ENCODE peak calls at places on chromosomes 12 and 14, in four cellular contexts. I is GM20000, E is B cell, P is LNCaP clone FGC. C is an unnamed sample.

GRCh38 chr14:33800735-33801163 is 150.1 kb downstream of the EGLN3 start:
- DNase-seq in I (no peak), E (no peak), P (no peak), C (no peak)

GRCh38 chr14:81384900-81385299 is 15.2 kb downstream of the STON2 start:
- DNase-seq in I (no peak), E (no peak), P (no peak), C (no peak)

GRCh38 chr12:1595026-1595561 is 713 bp upstream of the FBXL14 start:
- DNase-seq in I (no peak), E (no peak), P (no peak), C (no peak)

GRCh38 chr12:102702447-102703114 is 214.5 kb downstream of the PAH start:
- DNase-seq in I (peak), E (peak), P (no peak), C (peak)

GRCh38 chr12:105334001-105334400 is 3.5 kb downstream of the C12orf75 start:
- DNase-seq in I (no peak), E (no peak), P (no peak), C (no peak)

GRCh38 chr14:80427101-80427500 is 215.8 kb upstream of the DIO2 start:
- DNase-seq in I (no peak), E (no peak), P (no peak), C (no peak)

GRCh38 chr14:89282191-89282590 is 134.8 kb downstream of the FOXN3 start:
- DNase-seq in I (no peak), E (no peak), P (no peak), C (no peak)

GRCh38 chr14:74649673-74650072 is 37.6 kb upstream of the LTBP2 start:
- DNase-seq in I (no peak), E (no peak), P (no peak), C (no peak)

GRCh38 chr12:54154708-54155316 is 34.0 kb downstream of the SMUG1 start:
- DNase-seq in I (no peak), E (no peak), P (no peak), C (no peak)

GRCh38 chr12:69404851-69405365 is 45.4 kb downstream of the YEATS4 start:
- DNase-seq in I (no peak), E (no peak), P (no peak), C (no peak)

GRCh38 chr14:76829650-76830421 is 3.6 kb downstream of the LRRC74A start:
- DNase-seq in I (no peak), E (no peak), P (no peak), C (no peak)

DNA sequence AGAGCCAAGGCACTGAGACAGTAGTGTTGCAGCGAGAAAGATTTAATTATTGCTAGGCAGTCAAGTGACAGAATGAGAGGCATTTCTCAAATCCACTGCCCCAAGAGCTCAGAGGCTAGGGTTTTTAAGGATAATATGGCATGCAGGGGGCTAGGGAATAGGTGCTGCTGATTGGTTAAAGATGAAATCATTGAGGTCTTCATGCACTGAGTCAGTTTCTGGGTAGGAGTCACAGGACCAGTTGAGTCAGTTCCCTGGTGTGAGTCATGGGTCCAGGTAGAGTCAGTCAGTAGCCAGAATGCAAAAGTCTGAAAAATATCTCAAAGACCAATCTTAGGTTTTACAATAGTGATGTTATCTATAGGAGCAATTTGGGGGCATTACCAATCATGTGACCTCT is 323.8 kb downstream of the RGS6 start:
- DNase-seq in I (no peak), E (no peak), P (no peak), C (no peak)
- TF ChIP-seq CTCF in I (no peak), E (no peak), P (no peak), C (no peak)

GRCh38 chr14:104339829-104340228 is 201.4 kb downstream of the KIF26A start:
- DNase-seq in I (no peak), E (no peak), P (no peak), C (no peak)

GRCh38 chr14:104342435-104343293 is 204.3 kb downstream of the KIF26A start:
- DNase-seq in I (no peak), E (no peak), P (no peak), C (no peak)

GRCh38 chr14:104343690-104344640 is 205.6 kb downstream of the KIF26A start:
- DNase-seq in I (no peak), E (no peak), P (no peak), C (no peak)

GRCh38 chr14:104343294-104343625 is 204.9 kb downstream of the KIF26A start:
- DNase-seq in I (no peak), E (no peak), P (no peak), C (no peak)

DNA sequence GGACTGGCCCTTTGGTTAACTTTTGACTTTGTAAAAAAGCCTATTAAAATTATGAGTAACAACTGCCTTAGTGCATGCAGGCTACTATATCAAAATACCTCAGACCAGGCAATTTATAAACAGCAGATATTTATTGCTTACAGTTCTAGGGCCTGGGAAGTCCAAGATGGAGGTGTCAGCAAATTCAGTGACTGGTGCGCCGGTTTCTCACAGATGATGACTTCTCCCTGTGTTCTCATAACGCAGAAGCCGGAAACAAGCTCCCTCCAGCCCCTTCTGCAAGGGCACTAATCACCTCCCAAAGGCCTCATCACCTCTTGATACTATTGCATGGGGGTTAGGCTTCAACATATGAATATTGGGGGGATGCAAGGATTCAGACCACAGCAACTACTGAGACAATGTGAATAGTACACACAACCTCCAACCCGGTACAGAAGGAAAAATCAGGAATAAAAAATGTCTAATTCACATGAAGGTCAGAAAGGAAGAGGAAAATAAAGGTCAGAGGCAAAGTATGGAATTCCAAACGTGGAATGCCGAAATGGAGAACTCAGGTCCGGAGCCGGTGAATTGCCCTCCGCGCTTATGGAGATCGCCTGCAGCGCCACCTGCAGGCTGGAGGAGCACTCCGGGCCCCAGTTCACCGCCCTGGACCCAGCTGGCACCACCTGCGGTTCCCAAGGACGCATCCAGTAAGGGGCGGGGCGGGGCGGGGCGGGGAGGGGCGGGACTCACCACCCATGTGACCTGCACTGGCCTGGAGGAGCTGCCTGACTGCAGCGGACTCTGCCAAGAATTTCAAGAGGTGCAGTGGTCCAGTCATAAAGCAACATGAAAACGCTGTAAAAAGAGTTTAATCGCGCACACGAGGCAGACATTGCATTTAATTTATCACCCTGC is 203.4 kb downstream of the KIF26A start:
- DNase-seq in I (peak), E (no peak), P (peak), C (no peak)
- TF ChIP-seq CTCF in I (no peak), E (no peak), P (peak), C (peak)

GRCh38 chr12:11446372-11446771 is 51.0 kb upstream of the PRB2 start:
- DNase-seq in I (no peak), E (no peak), P (no peak), C (no peak)
- TF ChIP-seq CTCF in I (no peak), E (no peak), P (no peak), C (no peak)

GRCh38 chr14:31934767-31935266 is 142.3 kb upstream of the ARHGAP5 start:
- DNase-seq in I (no peak), E (no peak), P (no peak), C (no peak)
- TF ChIP-seq CTCF in I (no peak), E (no peak), P (peak), C (peak)

DNA sequence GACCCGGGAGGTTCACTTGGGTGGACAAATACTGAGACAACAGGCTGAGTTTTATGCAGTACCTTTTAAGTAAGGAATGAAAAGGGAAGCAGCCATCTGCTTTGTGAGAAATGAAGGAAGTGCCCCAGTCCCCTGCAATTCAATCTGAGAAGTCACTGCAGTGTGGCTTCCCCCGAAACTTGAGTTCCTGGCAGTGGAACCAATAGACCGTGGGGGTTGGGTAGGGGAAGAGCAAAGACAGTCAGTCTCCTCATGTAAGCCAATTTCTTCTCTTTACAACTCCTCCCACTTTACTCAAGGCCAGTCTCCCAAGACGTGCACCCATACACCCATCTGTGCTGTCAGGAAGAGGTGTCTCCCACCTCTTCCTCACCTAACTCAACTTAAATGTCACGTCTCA is 206.5 kb downstream of the BCAT1 start:
- DNase-seq in I (peak), E (peak), P (no peak), C (peak)
- TF ChIP-seq CTCF in I (no peak), E (no peak), P (no peak), C (no peak)

GRCh38 chr12:116837082-116837481 is 44.2 kb downstream of the HRK start:
- DNase-seq in I (no peak), E (no peak), P (no peak), C (no peak)

GRCh38 chr12:116835484-116835883 is 45.8 kb downstream of the HRK start:
- DNase-seq in I (no peak), E (no peak), P (no peak), C (no peak)

GRCh38 chr12:116839287-116839830 is 41.9 kb downstream of the HRK start:
- DNase-seq in I (no peak), E (no peak), P (no peak), C (no peak)

GRCh38 chr12:116843085-116843484 is 38.2 kb downstream of the HRK start:
- DNase-seq in I (no peak), E (no peak), P (no peak), C (no peak)

DNA sequence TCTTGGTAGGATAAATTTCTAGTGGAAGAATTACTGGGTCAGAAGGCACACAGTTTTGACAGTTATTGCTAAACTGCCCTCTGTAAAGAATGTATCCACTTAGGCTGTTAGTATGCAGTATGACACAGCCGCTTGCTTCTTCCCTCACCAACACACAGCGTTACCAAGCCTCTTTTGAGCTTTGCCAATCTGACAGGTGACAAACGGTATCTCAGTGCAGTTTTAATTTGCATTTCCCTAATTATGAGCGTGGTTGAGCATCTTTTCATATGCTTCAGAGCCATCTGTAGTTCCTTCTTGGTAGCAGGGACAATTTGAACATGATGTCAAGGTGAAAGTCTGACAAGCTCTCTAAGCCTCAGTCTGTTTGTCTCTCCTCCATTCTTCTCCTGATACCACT is 42.8 kb downstream of the HRK start:
- DNase-seq in I (no peak), E (no peak), P (no peak), C (no peak)
- TF ChIP-seq CTCF in I (no peak), E (no peak), P (no peak), C (no peak)

GRCh38 chr14:30657606-30658163 is 35.6 kb downstream of the SCFD1 start:
- DNase-seq in I (no peak), E (no peak), P (peak), C (no peak)
- TF ChIP-seq CTCF in I (no peak), E (peak), P (peak), C (peak)

GRCh38 chr14:95452176-95452889 is 64.1 kb downstream of the SYNE3 start:
- DNase-seq in I (no peak), E (no peak), P (no peak), C (peak)
- TF ChIP-seq CTCF in I (peak), E (no peak), P (peak), C (peak)

GRCh38 chr14:41130274-41130673 is 476.4 kb upstream of the LRFN5 start:
- DNase-seq in I (no peak), E (no peak), P (no peak), C (no peak)
- TF ChIP-seq CTCF in I (no peak), E (no peak), P (no peak), C (no peak)

GRCh38 chr12:67391034-67391433 is 121.9 kb downstream of the CAND1 start:
- DNase-seq in I (no peak), E (no peak), P (no peak), C (no peak)

GRCh38 chr12:67391656-67392055 is 122.5 kb downstream of the CAND1 start:
- DNase-seq in I (no peak), E (no peak), P (no peak), C (no peak)

DNA sequence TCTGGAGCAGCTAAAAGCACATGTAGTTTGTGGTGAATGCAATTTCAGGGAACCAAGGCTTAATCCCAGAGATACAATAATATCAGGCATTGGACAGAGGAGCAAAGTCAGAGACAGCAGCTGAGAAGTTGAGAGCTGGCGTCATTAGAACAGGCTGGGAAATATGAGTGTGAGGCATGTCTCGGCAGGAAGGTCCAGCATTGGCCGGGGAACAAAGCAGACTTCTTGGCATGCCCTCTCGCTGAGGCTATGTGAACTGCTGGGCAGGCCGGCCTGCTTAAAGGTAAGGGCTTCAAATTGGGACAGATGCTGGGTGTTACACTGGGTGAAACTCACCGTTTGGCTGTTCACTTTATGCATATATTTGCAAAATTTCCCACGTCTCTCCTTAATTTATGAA is 125.4 kb downstream of the CAND1 start:
- DNase-seq in I (no peak), E (no peak), P (no peak), C (no peak)
- TF ChIP-seq CTCF in I (no peak), E (no peak), P (no peak), C (no peak)